ENCODE peak calls at places on chromosome X, in six cellular contexts. I is GM13976, O is bronchial epithelial cell, X is astrocyte, B is transverse colon, J is psoas muscle. P is an unnamed sample.

GRCh38 chrX:66544181-66544580 is 94.7 kb downstream of the EDA2R start:
- DNase-seq in I (no peak), O (no peak), X (no peak), B (no peak), J (no peak), P (peak)

GRCh38 chrX:68936608-68937007 is 107.8 kb downstream of the EFNB1 start:
- DNase-seq in I (no peak), O (peak), X (peak), B (peak), J (no peak), P (peak)

GRCh38 chrX:103418811-103419210 is 42.5 kb downstream of the BEX3 start:
- DNase-seq in I (no peak), O (no peak), X (no peak), B (no peak), J (no peak), P (no peak)

GRCh38 chrX:20514358-20514757 is 247.6 kb upstream of the RPS6KA3 start:
- DNase-seq in I (no peak), O (peak), X (peak), B (no peak), J (no peak), P (peak)

GRCh38 chrX:68177542-68177941 is 255.8 kb downstream of the OPHN1 start:
- DNase-seq in I (no peak), O (peak), X (peak), B (no peak), J (no peak), P (peak)

GRCh38 chrX:44785652-44786051 is 58.2 kb upstream of the DUSP21 start:
- DNase-seq in I (no peak), O (peak), X (peak), B (no peak), J (no peak), P (peak)

GRCh38 chrX:2677764-2678163 is 13.3 kb upstream of the CD99 start:
- DNase-seq in I (no peak), O (peak), X (peak), B (peak), J (peak), P (peak)

GRCh38 chrX:149495573-149496071 is 9.5 kb downstream of the IDS start:
- DNase-seq in I (no peak), O (peak), X (peak), B (no peak), J (peak), P (peak)

GRCh38 chrX:129743835-129744234 is 5.1 kb downstream of the XPNPEP2 start:
- DNase-seq in I (no peak), O (no peak), X (no peak), B (no peak), J (no peak), P (no peak)

GRCh38 chrX:5236749-5237148 is 991.9 kb downstream of the NLGN4X start:
- DNase-seq in I (no peak), O (no peak), X (no peak), B (no peak), J (no peak), P (no peak)

GRCh38 chrX:138648570-138648969 is 62.9 kb downstream of the FGF13 start:
- DNase-seq in I (no peak), O (no peak), X (no peak), B (no peak), J (no peak), P (no peak)

GRCh38 chrX:65706041-65706828 is 38.8 kb downstream of the MSN start:
- DNase-seq in I (peak), O (peak), X (peak), B (no peak), J (peak), P (peak)

GRCh38 chrX:71160475-71160874 is 15.8 kb downstream of the NLGN3 start:
- DNase-seq in I (no peak), O (peak), X (no peak), B (no peak), J (no peak), P (peak)

GRCh38 chrX:106144755-106145639 is 23.1 kb upstream of the PWWP3B start:
- DNase-seq in I (no peak), O (no peak), X (no peak), B (no peak), J (no peak), P (peak)

GRCh38 chrX:78527818-78528217 is 131.3 kb downstream of the RTL3 start:
- DNase-seq in I (no peak), O (no peak), X (no peak), B (no peak), J (no peak), P (no peak)

GRCh38 chrX:50161143-50161542 is 39.7 kb downstream of the AKAP4 start:
- DNase-seq in I (no peak), O (peak), X (no peak), B (no peak), J (no peak), P (peak)

GRCh38 chrX:38939067-38939466 is 137.8 kb downstream of the MID1IP1 start:
- DNase-seq in I (no peak), O (peak), X (peak), B (no peak), J (no peak), P (peak)

GRCh38 chrX:33969105-33969504 is 163.0 kb downstream of the FAM47A start:
- DNase-seq in I (no peak), O (no peak), X (no peak), B (no peak), J (no peak), P (no peak)

GRCh38 chrX:123455693-123456092 is 271.6 kb downstream of the GRIA3 start:
- DNase-seq in I (no peak), O (no peak), X (no peak), B (no peak), J (no peak), P (no peak)

GRCh38 chrX:87732133-87732532 is 214.5 kb downstream of the KLHL4 start:
- DNase-seq in I (no peak), O (no peak), X (no peak), B (no peak), J (no peak), P (no peak)

GRCh38 chrX:103918050-103918449 is 44.4 kb upstream of the TMSB15B start:
- DNase-seq in I (peak), O (peak), X (peak), B (peak), J (peak), P (peak)

GRCh38 chrX:103276581-103277002 is at the start of gene TCEAL5:
- DNase-seq in I (no peak), O (no peak), X (no peak), B (no peak), J (no peak), P (no peak)

GRCh38 chrX:101729986-101730385 is 70.3 kb upstream of the ARMCX2 start:
- DNase-seq in I (no peak), O (no peak), X (no peak), B (no peak), J (no peak), P (no peak)

GRCh38 chrX:68196939-68197791 is 236.1 kb downstream of the OPHN1 start:
- DNase-seq in I (peak), O (peak), X (peak), B (peak), J (no peak), P (peak)

GRCh38 chrX:147958316-147958715 is 22.8 kb upstream of the FMR1NB start:
- DNase-seq in I (no peak), O (peak), X (peak), B (no peak), J (no peak), P (peak)

GRCh38 chrX:2561461-2561860 is 60.7 kb upstream of the DHRSX start:
- DNase-seq in I (no peak), O (no peak), X (no peak), B (no peak), J (no peak), P (no peak)

DNA sequence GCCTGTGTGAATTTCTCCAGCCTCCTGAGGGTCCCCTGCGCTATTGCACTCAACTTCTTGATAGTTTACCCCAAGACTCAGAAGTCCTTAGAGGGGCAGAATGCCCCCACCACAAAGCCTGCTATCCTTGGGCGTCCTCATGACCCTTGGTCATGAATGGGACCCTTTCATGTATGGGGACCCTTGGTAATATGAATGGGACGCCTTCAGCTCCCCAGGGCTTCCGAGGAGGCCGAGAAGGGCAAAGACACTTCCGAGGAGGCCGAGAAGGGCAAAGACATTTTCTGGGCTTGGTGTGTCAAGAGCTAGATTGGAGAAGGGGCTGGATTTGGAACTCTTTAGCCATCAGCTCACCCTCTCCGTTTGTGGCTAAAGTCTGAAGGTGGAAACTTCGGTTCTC is 8.6 kb downstream of the SHOX start:
- DNase-seq in I (no peak), O (no peak), X (no peak), B (no peak), J (no peak), P (no peak)
- TF ChIP-seq CTCF in I (no peak), O (no peak), X (no peak), B (no peak), J (no peak), P (no peak)

DNA sequence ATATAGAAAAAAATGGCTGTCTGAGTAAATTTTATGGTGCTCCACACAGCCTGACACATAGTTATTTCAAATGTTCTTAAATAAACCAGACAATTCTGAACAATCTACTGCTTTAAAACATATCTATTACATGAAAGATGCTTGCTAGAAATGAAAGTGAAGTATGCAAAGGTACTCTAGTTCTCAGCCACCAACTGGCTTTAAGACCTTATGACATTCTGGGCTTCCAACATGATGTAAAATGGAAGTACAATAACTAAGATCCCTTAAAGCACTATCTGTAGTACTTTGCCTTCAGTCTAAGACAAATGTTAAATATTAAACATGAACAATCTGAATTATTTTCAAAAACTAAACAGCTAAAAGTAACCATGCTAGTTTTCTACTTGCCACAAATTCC is 17.3 kb downstream of the HUWE1 start:
- DNase-seq in I (no peak), O (no peak), X (no peak), B (no peak), J (no peak), P (no peak)
- TF ChIP-seq CTCF in I (no peak), O (no peak), X (no peak), B (no peak), J (no peak), P (no peak)

GRCh38 chrX:16431266-16431665 is 218.7 kb upstream of the S100G start:
- DNase-seq in I (no peak), O (no peak), X (no peak), B (no peak), J (no peak), P (no peak)

GRCh38 chrX:16435399-16435986 is 214.5 kb upstream of the S100G start:
- DNase-seq in I (no peak), O (no peak), X (no peak), B (no peak), J (no peak), P (no peak)

GRCh38 chrX:16433021-16433420 is 216.9 kb upstream of the S100G start:
- DNase-seq in I (no peak), O (no peak), X (no peak), B (no peak), J (no peak), P (no peak)

DNA sequence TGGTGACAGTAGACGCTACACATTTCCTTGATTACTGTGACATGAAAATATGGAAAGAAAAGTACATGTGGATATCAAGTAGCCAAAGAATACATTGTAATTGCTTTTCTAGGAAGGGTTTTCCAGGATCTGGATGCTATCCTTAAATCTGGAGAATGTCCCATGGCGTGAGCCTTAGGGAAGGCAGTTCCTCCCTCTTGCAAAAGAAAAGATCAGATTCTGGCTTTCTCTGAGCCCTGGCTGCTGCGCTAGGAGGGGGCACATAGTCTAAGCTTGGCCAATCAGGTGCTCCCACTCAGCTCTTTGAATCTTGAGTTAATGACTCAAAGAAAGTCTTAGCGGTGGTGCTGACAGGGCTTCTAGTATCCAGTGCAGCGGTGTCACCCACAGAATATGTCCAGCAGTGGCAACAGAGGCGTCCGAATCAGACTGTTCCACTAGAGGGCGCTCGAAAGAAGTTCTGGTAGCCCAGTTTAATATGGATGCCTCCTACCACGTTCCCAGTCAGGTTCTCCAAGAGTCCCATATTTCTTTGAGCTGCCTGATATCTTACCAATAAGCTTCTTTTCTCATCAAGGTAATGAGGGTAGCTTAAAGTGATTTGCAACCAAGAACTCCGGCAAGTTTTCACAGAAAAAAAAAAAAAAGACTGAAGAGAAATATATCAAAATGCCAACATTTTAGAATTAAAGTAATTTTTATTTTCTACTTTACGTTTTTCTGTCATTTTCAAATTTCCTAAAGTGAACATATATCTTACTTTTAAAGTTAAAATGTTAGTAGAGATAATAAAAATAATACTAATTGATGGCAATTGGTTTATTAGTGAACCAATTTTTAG is 213.4 kb upstream of the S100G start:
- DNase-seq in I (peak), O (peak), X (peak), B (peak), J (peak), P (peak)
- TF ChIP-seq CTCF in I (peak), O (peak), X (peak), B (peak), J (peak), P (peak)

GRCh38 chrX:117998171-117998570 is 118.4 kb downstream of the KLHL13 start:
- DNase-seq in I (no peak), O (no peak), X (no peak), B (no peak), J (no peak), P (no peak)

GRCh38 chrX:117996918-117997480 is 119.6 kb downstream of the KLHL13 start:
- DNase-seq in I (peak), O (peak), X (no peak), B (no peak), J (no peak), P (peak)

GRCh38 chrX:117996408-117996807 is 120.2 kb downstream of the KLHL13 start:
- DNase-seq in I (no peak), O (peak), X (no peak), B (no peak), J (no peak), P (peak)

GRCh38 chrX:117995378-117995777 is 121.2 kb downstream of the KLHL13 start:
- DNase-seq in I (no peak), O (peak), X (no peak), B (no peak), J (no peak), P (peak)

DNA sequence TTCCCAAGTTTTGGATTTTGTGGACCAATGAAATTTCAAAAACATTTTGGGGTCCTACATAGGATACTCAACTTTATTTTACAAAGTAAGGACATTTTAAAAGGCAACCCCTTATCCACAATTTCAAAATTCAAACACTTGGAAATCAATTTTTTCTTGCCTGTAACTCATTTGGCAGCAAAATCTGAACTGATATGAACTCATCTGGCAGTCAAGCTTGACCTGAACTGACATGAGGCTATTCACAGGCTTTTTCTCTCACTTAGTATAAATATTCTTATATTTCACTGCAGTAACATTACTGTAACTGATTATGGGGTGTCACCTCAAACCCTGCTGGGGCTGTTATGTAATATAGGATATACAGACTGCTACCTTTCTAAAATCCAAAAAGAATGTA is 116.1 kb downstream of the KLHL13 start:
- DNase-seq in I (no peak), O (no peak), X (no peak), B (no peak), J (no peak), P (no peak)
- TF ChIP-seq CTCF in I (no peak), O (no peak), X (no peak), B (no peak), J (no peak), P (no peak)

GRCh38 chrX:153955451-153955732 is 10.9 kb upstream of the RENBP start:
- DNase-seq in I (no peak), O (no peak), X (no peak), B (no peak), J (no peak), P (no peak)

GRCh38 chrX:153952373-153953026 is 8.1 kb upstream of the RENBP start:
- DNase-seq in I (no peak), O (no peak), X (no peak), B (no peak), J (no peak), P (no peak)

GRCh38 chrX:153953342-153953830 is 8.9 kb upstream of the RENBP start:
- DNase-seq in I (peak), O (peak), X (peak), B (peak), J (peak), P (peak)

GRCh38 chrX:153954618-153955450 is 10.4 kb upstream of the RENBP start:
- DNase-seq in I (no peak), O (no peak), X (no peak), B (no peak), J (no peak), P (no peak)

DNA sequence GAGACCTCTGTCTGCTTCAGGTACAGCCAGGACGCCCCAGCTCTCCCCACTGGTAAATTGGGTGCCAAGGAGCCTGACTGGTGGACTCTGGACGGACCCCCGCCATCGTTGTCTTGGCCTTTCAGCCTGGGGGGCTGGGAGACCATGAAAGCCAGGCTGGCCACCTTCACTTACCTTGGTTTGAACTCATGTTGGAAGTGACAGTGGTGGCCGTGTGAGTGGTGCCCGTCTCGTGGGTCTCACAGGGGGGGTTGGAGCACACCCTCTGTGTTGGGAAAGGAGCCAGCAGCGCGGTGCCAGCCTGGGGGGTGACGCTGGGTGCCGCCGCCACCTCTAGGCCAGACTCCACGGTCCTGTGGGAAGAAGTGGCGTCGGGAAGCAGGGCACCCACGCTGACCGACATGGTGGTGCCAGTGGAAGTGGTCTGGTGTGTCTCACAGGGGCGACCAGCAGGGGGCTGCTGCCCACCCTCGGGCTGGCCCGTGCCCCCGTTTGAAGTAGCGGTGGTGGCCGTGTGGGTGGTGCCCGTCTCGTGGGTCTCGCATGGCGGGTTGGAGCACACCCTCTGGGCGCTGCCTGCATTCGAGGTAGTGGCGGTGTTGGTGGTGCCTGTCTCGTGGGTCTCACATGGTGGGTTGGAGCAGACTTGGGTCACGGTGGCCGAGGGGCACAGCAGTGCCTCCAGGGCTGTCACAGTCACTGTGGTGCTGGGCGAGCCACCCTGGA is 9.6 kb upstream of the RENBP start:
- DNase-seq in I (no peak), O (no peak), X (no peak), B (no peak), J (no peak), P (no peak)
- TF ChIP-seq CTCF in I (no peak), O (no peak), X (no peak), B (no peak), J (no peak), P (no peak)

DNA sequence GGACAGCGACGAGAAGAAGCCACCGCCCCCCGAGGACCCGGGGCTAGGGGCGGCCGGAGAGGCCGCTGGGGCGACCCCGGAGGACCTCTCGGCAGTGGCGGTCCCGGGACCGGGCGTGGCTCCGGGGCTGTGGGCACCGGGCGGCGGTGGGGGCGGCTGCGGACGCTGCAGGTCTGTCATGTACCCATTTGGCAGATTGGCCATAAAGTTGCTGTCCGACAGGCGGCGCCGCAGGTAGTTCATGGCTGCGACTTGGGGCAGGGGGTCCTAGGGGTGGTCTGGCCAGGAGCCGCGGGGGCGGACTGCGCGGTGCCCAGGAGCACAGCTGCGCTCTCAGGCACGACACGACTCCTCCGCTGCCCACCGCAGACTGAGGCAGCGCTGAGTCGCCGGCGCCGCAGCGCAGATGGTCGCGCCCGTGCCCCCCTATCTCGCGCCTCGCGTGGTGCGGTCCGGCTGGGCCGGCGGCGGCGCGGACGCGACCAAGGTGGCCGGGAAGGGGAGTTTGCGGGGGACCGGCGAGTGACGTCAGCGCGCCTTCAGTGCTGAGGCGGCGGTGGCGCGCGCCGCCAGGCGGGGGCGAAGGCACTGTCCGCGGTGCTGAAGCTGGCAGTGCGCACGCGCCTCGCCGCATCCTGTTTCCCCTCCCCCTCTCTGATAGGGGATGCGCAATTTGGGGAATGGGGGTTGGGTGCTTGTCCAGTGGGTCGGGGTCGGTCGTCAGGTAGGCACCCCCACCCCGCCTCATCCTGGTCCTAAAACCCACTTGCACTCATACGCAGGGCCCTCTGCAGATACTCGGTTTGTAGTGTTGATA is at the start of gene SYN1:
- DNase-seq in I (peak), O (peak), X (peak), B (peak), J (peak), P (peak)
- TF ChIP-seq CTCF in I (peak), O (peak), X (no peak), B (no peak), J (peak), P (no peak)

P was measured in MCF 10A.